ENCODE peak calls at places on chromosome 7, in four cellular contexts. J is HFFc6; H is D341Med; O is stimulated activated CD4-positive, alpha-beta T cell treated with anti-CD3 and anti-CD28 coated beads, Interleukin-2, amount 100 ng/mL, for 48 hours. C is an unnamed sample.

GRCh38 chr7:116211006-116211912 is 920 bp downstream of the TES start:
- DNase-seq in J (peak; percentile 88), H (peak; percentile 45), O (peak; percentile 59), C (peak; percentile 87)

GRCh38 chr7:93298671-93299070 is 66.5 kb downstream of the VPS50 start:
- DNase-seq in J (peak; percentile 27), H (no peak), O (no peak), C (no peak)

GRCh38 chr7:141533149-141533949 is 17.9 kb upstream of the AGK start:
- DNase-seq in J (peak; percentile 58), H (peak; percentile 81), O (peak; percentile 58), C (peak; percentile 51)

GRCh38 chr7:100965051-100965722 is 4.2 kb upstream of the MUC12 start:
- DNase-seq in J (no peak), H (no peak), O (no peak), C (no peak)

GRCh38 chr7:50266893-50267386 is 37.6 kb upstream of the IKZF1 start:
- DNase-seq in J (no peak), H (no peak), O (peak; percentile 64), C (no peak)

GRCh38 chr7:36034020-36034419 is 119.0 kb upstream of the EEPD1 start:
- DNase-seq in J (peak; percentile 91), H (no peak), O (no peak), C (peak; percentile 47)

GRCh38 chr7:25707733-25708132 is 444.3 kb upstream of the NFE2L3 start:
- DNase-seq in J (no peak), H (no peak), O (no peak), C (no peak)

GRCh38 chr7:26011039-26011696 is 140.8 kb upstream of the NFE2L3 start:
- DNase-seq in J (no peak), H (no peak), O (no peak), C (no peak)

GRCh38 chr7:39530996-39531395 is 35.2 kb upstream of the YAE1 start:
- DNase-seq in J (no peak), H (no peak), O (no peak), C (no peak)

GRCh38 chr7:68314208-68314607 is 1284.1 kb upstream of the AUTS2 start:
- DNase-seq in J (no peak), H (no peak), O (no peak), C (no peak)

GRCh38 chr7:30548762-30549344 is 44.2 kb upstream of the GGCT start:
- DNase-seq in J (peak; percentile 60), H (peak; percentile 77), O (peak; percentile 16), C (peak; percentile 63)

GRCh38 chr7:44368885-44369284 is 43.5 kb upstream of the CAMK2B start:
- DNase-seq in J (no peak), H (no peak), O (no peak), C (no peak)

GRCh38 chr7:111679944-111680343 is 117.7 kb upstream of the IMMP2L start:
- DNase-seq in J (no peak), H (no peak), O (no peak), C (no peak)

GRCh38 chr7:37987732-37988131 is 67.3 kb downstream of the EPDR1 start:
- DNase-seq in J (no peak), H (no peak), O (no peak), C (no peak)

GRCh38 chr7:150801242-150801945 is 825 bp downstream of the TMEM176A start:
- DNase-seq in J (no peak), H (no peak), O (no peak), C (no peak)

GRCh38 chr7:113371376-113372043 is 253.2 kb upstream of the SMIM30 start:
- DNase-seq in J (no peak), H (no peak), O (no peak), C (no peak)

GRCh38 chr7:17390392-17390791 is 91.9 kb downstream of the AHR start:
- DNase-seq in J (no peak), H (no peak), O (no peak), C (no peak)

GRCh38 chr7:17205850-17206353 is 92.5 kb upstream of the AHR start:
- DNase-seq in J (no peak), H (no peak), O (no peak), C (no peak)

GRCh38 chr7:130363156-130363847 is 17.0 kb upstream of the CPA1 start:
- DNase-seq in J (peak; percentile 99), H (no peak), O (peak; percentile 53), C (peak; percentile 87)

GRCh38 chr7:49295136-49295535 is 370.8 kb downstream of the CDC14C start:
- DNase-seq in J (no peak), H (no peak), O (no peak), C (no peak)

GRCh38 chr7:45219130-45219529 is 61.5 kb downstream of the RAMP3 start:
- DNase-seq in J (no peak), H (peak; percentile 76), O (no peak), C (no peak)

GRCh38 chr7:67854784-67855183 is 858.2 kb downstream of the TYW1 start:
- DNase-seq in J (no peak), H (no peak), O (no peak), C (no peak)

GRCh38 chr7:29723599-29723998 is 82.7 kb upstream of the WIPF3 start:
- DNase-seq in J (peak; percentile 8), H (no peak), O (no peak), C (no peak)

GRCh38 chr7:91089382-91089963 is 174.8 kb upstream of the FZD1 start:
- DNase-seq in J (no peak), H (peak; percentile 44), O (no peak), C (no peak)

GRCh38 chr7:24729365-24730017 is 27.8 kb downstream of the GSDME start:
- DNase-seq in J (no peak), H (no peak), O (no peak), C (no peak)